ENCODE peak calls at places on chromosomes 6 and 20, in six cellular contexts. One of them, this sample, is unnamed.

GRCh38 chr6:159102373-159103160 is 57.8 kb upstream of the TAGAP start:
- DNase-seq in nephron progenitor cell: no peak
- DNase-seq in mucosa of descending colon: no peak
- DNase-seq in neural crest cell: no peak
- DNase-seq in transverse colon: no peak
- DNase-seq in lung: no peak
- DNase-seq in this sample: no peak

GRCh38 chr6:55963301-55963700 is 87.9 kb upstream of the BMP5 start:
- DNase-seq in nephron progenitor cell: no peak
- DNase-seq in mucosa of descending colon: no peak
- DNase-seq in neural crest cell: no peak
- DNase-seq in transverse colon: no peak
- DNase-seq in lung: no peak
- DNase-seq in this sample: no peak

GRCh38 chr6:25617997-25618396 is 34.0 kb upstream of the SCGN start:
- DNase-seq in nephron progenitor cell: no peak
- DNase-seq in mucosa of descending colon: no peak
- DNase-seq in neural crest cell: no peak
- DNase-seq in transverse colon: no peak
- DNase-seq in lung: no peak
- DNase-seq in this sample: no peak

GRCh38 chr6:8749449-8749848 is 314.1 kb upstream of the SLC35B3 start:
- DNase-seq in nephron progenitor cell: no peak
- DNase-seq in mucosa of descending colon: no peak
- DNase-seq in neural crest cell: no peak
- DNase-seq in transverse colon: no peak
- DNase-seq in lung: no peak
- DNase-seq in this sample: no peak

GRCh38 chr20:13420625-13421024 is 199.6 kb downstream of the ISM1 start:
- DNase-seq in nephron progenitor cell: no peak
- DNase-seq in mucosa of descending colon: no peak
- DNase-seq in neural crest cell: no peak
- DNase-seq in transverse colon: no peak
- DNase-seq in lung: no peak
- DNase-seq in this sample: no peak

GRCh38 chr6:32941412-32941784 is 570 bp upstream of the HLA-DMB start:
- DNase-seq in nephron progenitor cell: peak
- DNase-seq in mucosa of descending colon: peak
- DNase-seq in neural crest cell: no peak
- DNase-seq in transverse colon: peak
- DNase-seq in lung: no peak
- DNase-seq in this sample: no peak

GRCh38 chr6:39419607-39420006 is 97.1 kb upstream of the KCNK16 start:
- DNase-seq in nephron progenitor cell: no peak
- DNase-seq in mucosa of descending colon: no peak
- DNase-seq in neural crest cell: no peak
- DNase-seq in transverse colon: no peak
- DNase-seq in lung: peak
- DNase-seq in this sample: no peak

GRCh38 chr20:59775221-59776055 is 158.0 kb downstream of the SYCP2 start:
- DNase-seq in nephron progenitor cell: no peak
- DNase-seq in mucosa of descending colon: no peak
- DNase-seq in neural crest cell: no peak
- DNase-seq in transverse colon: no peak
- DNase-seq in lung: no peak
- DNase-seq in this sample: no peak

GRCh38 chr20:4802023-4802422 is 80.3 kb downstream of the PRND start:
- DNase-seq in nephron progenitor cell: no peak
- DNase-seq in mucosa of descending colon: no peak
- DNase-seq in neural crest cell: no peak
- DNase-seq in transverse colon: no peak
- DNase-seq in lung: no peak
- DNase-seq in this sample: no peak

GRCh38 chr6:115495184-115495583 is 565.5 kb downstream of the FRK start:
- DNase-seq in nephron progenitor cell: no peak
- DNase-seq in mucosa of descending colon: no peak
- DNase-seq in neural crest cell: no peak
- DNase-seq in transverse colon: no peak
- DNase-seq in lung: no peak
- DNase-seq in this sample: no peak

GRCh38 chr6:87393026-87393622 is 14.6 kb upstream of the CFAP206 start:
- DNase-seq in nephron progenitor cell: peak
- DNase-seq in mucosa of descending colon: peak
- DNase-seq in neural crest cell: peak
- DNase-seq in transverse colon: no peak
- DNase-seq in lung: no peak
- DNase-seq in this sample: peak

GRCh38 chr6:161918608-161919205 is 644.8 kb upstream of the AGPAT4 start:
- DNase-seq in nephron progenitor cell: no peak
- DNase-seq in mucosa of descending colon: no peak
- DNase-seq in neural crest cell: no peak
- DNase-seq in transverse colon: no peak
- DNase-seq in lung: no peak
- DNase-seq in this sample: no peak

GRCh38 chr20:19903168-19903676 is 113.9 kb upstream of the NAA20 start:
- DNase-seq in nephron progenitor cell: no peak
- DNase-seq in mucosa of descending colon: peak
- DNase-seq in neural crest cell: no peak
- DNase-seq in transverse colon: peak
- DNase-seq in lung: peak
- DNase-seq in this sample: no peak

GRCh38 chr6:95249176-95249575 is 328.2 kb upstream of the MANEA start:
- DNase-seq in nephron progenitor cell: no peak
- DNase-seq in mucosa of descending colon: no peak
- DNase-seq in neural crest cell: no peak
- DNase-seq in transverse colon: no peak
- DNase-seq in lung: no peak
- DNase-seq in this sample: no peak

GRCh38 chr20:38590682-38591483 is 9.9 kb downstream of the ADIG start:
- DNase-seq in nephron progenitor cell: no peak
- DNase-seq in mucosa of descending colon: no peak
- DNase-seq in neural crest cell: no peak
- DNase-seq in transverse colon: no peak
- DNase-seq in lung: no peak
- DNase-seq in this sample: no peak

GRCh38 chr20:59137532-59137931 is 26.1 kb upstream of the ZNF831 start:
- DNase-seq in nephron progenitor cell: no peak
- DNase-seq in mucosa of descending colon: peak
- DNase-seq in neural crest cell: no peak
- DNase-seq in transverse colon: peak
- DNase-seq in lung: no peak
- DNase-seq in this sample: no peak

GRCh38 chr20:36314734-36315544 is 8.8 kb downstream of the DLGAP4 start:
- DNase-seq in nephron progenitor cell: no peak
- DNase-seq in mucosa of descending colon: no peak
- DNase-seq in neural crest cell: no peak
- DNase-seq in transverse colon: no peak
- DNase-seq in lung: no peak
- DNase-seq in this sample: no peak

GRCh38 chr6:34036357-34037069 is 109.4 kb downstream of the GRM4 start:
- DNase-seq in nephron progenitor cell: no peak
- DNase-seq in mucosa of descending colon: no peak
- DNase-seq in neural crest cell: no peak
- DNase-seq in transverse colon: no peak
- DNase-seq in lung: no peak
- DNase-seq in this sample: no peak

GRCh38 chr20:57335392-57335791 is 5.8 kb downstream of the SPO11 start:
- DNase-seq in nephron progenitor cell: no peak
- DNase-seq in mucosa of descending colon: no peak
- DNase-seq in neural crest cell: no peak
- DNase-seq in transverse colon: no peak
- DNase-seq in lung: no peak
- DNase-seq in this sample: no peak

GRCh38 chr20:48230251-48230650 is 445.0 kb upstream of the SULF2 start:
- DNase-seq in nephron progenitor cell: no peak
- DNase-seq in mucosa of descending colon: no peak
- DNase-seq in neural crest cell: no peak
- DNase-seq in transverse colon: no peak
- DNase-seq in lung: no peak
- DNase-seq in this sample: no peak

GRCh38 chr6:150352321-150353296 is 16.2 kb upstream of the IYD start:
- DNase-seq in nephron progenitor cell: no peak
- DNase-seq in mucosa of descending colon: no peak
- DNase-seq in neural crest cell: no peak
- DNase-seq in transverse colon: no peak
- DNase-seq in lung: no peak
- DNase-seq in this sample: no peak

GRCh38 chr6:48086187-48086586 is 24.8 kb downstream of the PTCHD4 start:
- DNase-seq in nephron progenitor cell: no peak
- DNase-seq in mucosa of descending colon: no peak
- DNase-seq in neural crest cell: no peak
- DNase-seq in transverse colon: no peak
- DNase-seq in lung: no peak
- DNase-seq in this sample: no peak
- TF ChIP-seq CTCF in nephron progenitor cell: no peak
- TF ChIP-seq CTCF in mucosa of descending colon: no peak
- TF ChIP-seq CTCF in neural crest cell: peak
- TF ChIP-seq CTCF in transverse colon: no peak
- TF ChIP-seq CTCF in lung: no peak
- TF ChIP-seq CTCF in this sample: no peak

DNA sequence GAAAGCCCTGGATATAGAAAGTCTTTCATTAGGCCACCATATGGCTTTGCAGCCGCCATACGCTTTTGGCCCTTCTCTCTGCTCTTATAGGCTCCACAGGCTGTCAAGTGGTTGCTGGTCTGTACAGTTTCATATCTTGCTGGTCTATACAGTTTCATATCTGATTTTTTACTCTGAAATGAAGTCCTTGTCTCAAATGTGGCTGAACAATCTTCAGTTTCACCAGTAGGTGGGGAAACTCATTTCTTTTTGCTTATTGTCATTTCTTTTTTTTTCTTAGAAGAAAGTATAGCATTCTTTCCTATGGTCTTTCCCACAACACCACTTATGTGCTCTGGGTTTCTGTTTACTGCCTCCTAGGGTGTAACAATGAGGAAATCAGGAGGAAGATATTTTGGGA is 771.4 kb upstream of the MMS22L start:
- DNase-seq in nephron progenitor cell: no peak
- DNase-seq in mucosa of descending colon: no peak
- DNase-seq in neural crest cell: no peak
- DNase-seq in transverse colon: no peak
- DNase-seq in lung: no peak
- DNase-seq in this sample: no peak
- TF ChIP-seq CTCF in nephron progenitor cell: no peak
- TF ChIP-seq CTCF in mucosa of descending colon: no peak
- TF ChIP-seq CTCF in neural crest cell: peak
- TF ChIP-seq CTCF in transverse colon: no peak
- TF ChIP-seq CTCF in lung: no peak
- TF ChIP-seq CTCF in this sample: peak

DNA sequence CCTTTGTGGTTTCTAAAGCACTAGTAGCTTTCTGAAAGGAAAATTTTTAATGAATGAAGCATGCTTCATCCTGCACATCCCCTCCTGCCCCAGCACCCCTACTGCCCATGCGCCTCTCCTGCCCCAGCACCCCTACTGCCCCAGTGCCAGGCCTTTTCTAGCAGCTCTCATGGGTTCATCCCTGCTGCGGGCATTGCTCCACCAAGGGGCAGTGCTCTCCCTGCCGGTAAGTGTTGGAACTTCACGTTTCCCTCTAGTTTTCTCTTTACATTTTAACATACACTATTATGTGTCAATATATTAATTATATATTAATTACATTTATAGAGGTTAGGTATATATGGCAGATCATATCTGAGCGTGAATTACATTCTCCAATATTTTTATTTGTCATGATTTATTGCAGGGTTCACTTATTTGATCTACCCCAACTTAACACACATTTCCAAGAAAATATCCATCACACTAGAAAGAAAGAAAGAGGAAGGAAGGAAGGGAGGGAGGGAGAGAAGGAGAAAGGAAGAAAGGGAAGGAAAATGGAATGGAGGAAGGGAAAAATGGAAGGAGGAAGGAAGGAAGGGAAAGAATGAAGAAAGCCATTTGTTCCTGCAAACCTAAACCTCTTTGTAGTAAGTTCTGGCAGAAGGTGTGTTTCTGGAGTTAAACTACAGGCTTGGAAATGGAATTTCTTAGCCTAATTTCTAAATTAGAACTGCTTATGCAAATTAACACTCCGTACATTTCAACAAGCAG is 46.8 kb downstream of the CEP43 start:
- DNase-seq in nephron progenitor cell: no peak
- DNase-seq in mucosa of descending colon: no peak
- DNase-seq in neural crest cell: no peak
- DNase-seq in transverse colon: no peak
- DNase-seq in lung: no peak
- DNase-seq in this sample: no peak
- TF ChIP-seq CTCF in nephron progenitor cell: no peak
- TF ChIP-seq CTCF in mucosa of descending colon: no peak
- TF ChIP-seq CTCF in neural crest cell: peak
- TF ChIP-seq CTCF in transverse colon: no peak
- TF ChIP-seq CTCF in lung: no peak
- TF ChIP-seq CTCF in this sample: peak

GRCh38 chr20:61253640-61254511 is 1.8 kb downstream of the CDH4 start:
- DNase-seq in nephron progenitor cell: peak
- DNase-seq in mucosa of descending colon: no peak
- DNase-seq in neural crest cell: peak
- DNase-seq in transverse colon: no peak
- DNase-seq in lung: no peak
- DNase-seq in this sample: peak

GRCh38 chr20:61251529-61252393 is at the start of gene CDH4:
- DNase-seq in nephron progenitor cell: peak
- DNase-seq in mucosa of descending colon: peak
- DNase-seq in neural crest cell: peak
- DNase-seq in transverse colon: no peak
- DNase-seq in lung: no peak
- DNase-seq in this sample: peak

GRCh38 chr20:61252601-61253263 is 671 bp downstream of the CDH4 start:
- DNase-seq in nephron progenitor cell: peak
- DNase-seq in mucosa of descending colon: no peak
- DNase-seq in neural crest cell: peak
- DNase-seq in transverse colon: no peak
- DNase-seq in lung: no peak
- DNase-seq in this sample: peak

GRCh38 chr20:61254881-61255589 is 3.0 kb downstream of the CDH4 start:
- DNase-seq in nephron progenitor cell: no peak
- DNase-seq in mucosa of descending colon: no peak
- DNase-seq in neural crest cell: no peak
- DNase-seq in transverse colon: no peak
- DNase-seq in lung: no peak
- DNase-seq in this sample: no peak

DNA sequence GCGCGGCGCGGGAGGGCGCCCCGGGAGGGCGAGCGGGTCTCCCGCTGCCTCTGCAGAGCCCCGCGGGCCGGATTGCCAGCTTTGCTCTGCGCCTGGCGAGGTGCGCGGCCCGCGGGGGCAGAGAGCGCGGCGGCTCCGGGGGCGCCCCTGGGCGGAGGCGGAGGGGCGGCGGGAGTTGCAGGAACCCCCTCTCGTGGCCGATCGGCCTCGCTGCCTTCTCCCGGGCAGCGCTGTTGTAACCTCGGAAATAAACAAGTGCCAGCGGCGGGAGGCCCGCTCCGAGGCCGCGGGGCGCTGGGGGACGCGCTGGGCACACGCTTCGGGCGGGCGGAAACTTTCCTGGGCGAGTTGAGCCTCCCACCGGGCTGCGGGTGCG is 1.2 kb downstream of the CDH4 start:
- DNase-seq in nephron progenitor cell: peak
- DNase-seq in mucosa of descending colon: no peak
- DNase-seq in neural crest cell: peak
- DNase-seq in transverse colon: no peak
- DNase-seq in lung: no peak
- DNase-seq in this sample: peak
- TF ChIP-seq CTCF in nephron progenitor cell: no peak
- TF ChIP-seq CTCF in mucosa of descending colon: no peak
- TF ChIP-seq CTCF in neural crest cell: peak
- TF ChIP-seq CTCF in transverse colon: no peak
- TF ChIP-seq CTCF in lung: no peak
- TF ChIP-seq CTCF in this sample: peak